ENCODE peak calls at places on chromosomes 12 and 14, in five cellular contexts. One of them, this sample, is unnamed.

GRCh38 chr12:76546889-76547288 is 12.7 kb downstream of the OSBPL8 start:
- DNase-seq in CD4-positive, alpha-beta T cell: no peak
- DNase-seq in ACHN: no peak
- DNase-seq in T-helper 9 cell: no peak
- DNase-seq in progenitor cell of endocrine pancreas: no peak
- DNase-seq in this sample: no peak

GRCh38 chr12:50765325-50765911 is 1.5 kb downstream of the ATF1 start:
- DNase-seq in ACHN: peak; percentile 74
- DNase-seq in progenitor cell of endocrine pancreas: no peak
- DNase-seq in CD4-positive, alpha-beta T cell: peak; percentile 11
- DNase-seq in T-helper 9 cell: peak; percentile 34
- DNase-seq in this sample: peak; percentile 31

GRCh38 chr12:3683670-3684069 is 69.2 kb downstream of the CRACR2A start:
- DNase-seq in CD4-positive, alpha-beta T cell: no peak
- DNase-seq in T-helper 9 cell: no peak
- DNase-seq in ACHN: no peak
- DNase-seq in progenitor cell of endocrine pancreas: no peak
- DNase-seq in this sample: no peak

GRCh38 chr12:93025145-93026103 is 96.3 kb upstream of the EEA1 start:
- DNase-seq in ACHN: peak; percentile 72
- DNase-seq in T-helper 9 cell: no peak
- DNase-seq in progenitor cell of endocrine pancreas: no peak
- DNase-seq in CD4-positive, alpha-beta T cell: no peak
- DNase-seq in this sample: peak; percentile 6

GRCh38 chr14:104341532-104342434 is 203.4 kb downstream of the KIF26A start:
- DNase-seq in T-helper 9 cell: no peak
- DNase-seq in ACHN: peak; percentile 60
- DNase-seq in CD4-positive, alpha-beta T cell: no peak
- DNase-seq in progenitor cell of endocrine pancreas: peak; percentile 35
- DNase-seq in this sample: peak; percentile 76

GRCh38 chr12:455821-456220 is 3.9 kb upstream of the B4GALNT3 start:
- DNase-seq in progenitor cell of endocrine pancreas: no peak
- DNase-seq in ACHN: no peak
- DNase-seq in CD4-positive, alpha-beta T cell: no peak
- DNase-seq in T-helper 9 cell: no peak
- DNase-seq in this sample: no peak

GRCh38 chr14:101508196-101508947 is 52.9 kb upstream of the DIO3 start:
- DNase-seq in T-helper 9 cell: no peak
- DNase-seq in progenitor cell of endocrine pancreas: no peak
- DNase-seq in ACHN: no peak
- DNase-seq in CD4-positive, alpha-beta T cell: no peak
- DNase-seq in this sample: no peak

GRCh38 chr12:104457746-104458644 is 1.2 kb downstream of the CHST11 start:
- DNase-seq in progenitor cell of endocrine pancreas: peak; percentile 19
- DNase-seq in T-helper 9 cell: peak; percentile 50
- DNase-seq in ACHN: peak; percentile 39
- DNase-seq in CD4-positive, alpha-beta T cell: peak; percentile 56
- DNase-seq in this sample: peak; percentile 33

GRCh38 chr12:65640489-65640901 is 183.8 kb upstream of the HMGA2 start:
- DNase-seq in T-helper 9 cell: no peak
- DNase-seq in CD4-positive, alpha-beta T cell: no peak
- DNase-seq in ACHN: no peak
- DNase-seq in progenitor cell of endocrine pancreas: no peak
- DNase-seq in this sample: no peak

GRCh38 chr14:69432364-69432763 is 33.9 kb downstream of the SLC39A9 start:
- DNase-seq in CD4-positive, alpha-beta T cell: no peak
- DNase-seq in ACHN: no peak
- DNase-seq in progenitor cell of endocrine pancreas: no peak
- DNase-seq in T-helper 9 cell: no peak
- DNase-seq in this sample: no peak

GRCh38 chr12:23376238-23376637 is 573.2 kb downstream of the SOX5 start:
- DNase-seq in progenitor cell of endocrine pancreas: no peak
- DNase-seq in CD4-positive, alpha-beta T cell: no peak
- DNase-seq in ACHN: peak; percentile 29
- DNase-seq in T-helper 9 cell: no peak
- DNase-seq in this sample: no peak

GRCh38 chr12:19227190-19227879 is 97.8 kb downstream of the PLEKHA5 start:
- DNase-seq in CD4-positive, alpha-beta T cell: no peak
- DNase-seq in ACHN: peak; percentile 47
- DNase-seq in progenitor cell of endocrine pancreas: no peak
- DNase-seq in T-helper 9 cell: no peak
- DNase-seq in this sample: no peak

GRCh38 chr12:132143328-132144071 is 619 bp downstream of the DDX51 start:
- DNase-seq in progenitor cell of endocrine pancreas: no peak
- DNase-seq in T-helper 9 cell: no peak
- DNase-seq in CD4-positive, alpha-beta T cell: no peak
- DNase-seq in ACHN: no peak
- DNase-seq in this sample: no peak

GRCh38 chr12:1525858-1526257 is 68.5 kb downstream of the FBXL14 start:
- DNase-seq in progenitor cell of endocrine pancreas: no peak
- DNase-seq in T-helper 9 cell: no peak
- DNase-seq in ACHN: no peak
- DNase-seq in CD4-positive, alpha-beta T cell: no peak
- DNase-seq in this sample: no peak

GRCh38 chr12:104458645-104459555 is 2.2 kb downstream of the CHST11 start:
- DNase-seq in ACHN: no peak
- DNase-seq in CD4-positive, alpha-beta T cell: no peak
- DNase-seq in progenitor cell of endocrine pancreas: no peak
- DNase-seq in T-helper 9 cell: no peak
- DNase-seq in this sample: no peak

GRCh38 chr14:52007211-52007610 is 17.9 kb downstream of the RTRAF start:
- DNase-seq in T-helper 9 cell: no peak
- DNase-seq in ACHN: no peak
- DNase-seq in progenitor cell of endocrine pancreas: no peak
- DNase-seq in CD4-positive, alpha-beta T cell: no peak
- DNase-seq in this sample: no peak

This sample was measured in endothelial cell.